ENCODE peak calls at places on chromosomes 5 and 9, in six cellular contexts. O is neural crest cell, T is right lobe of liver, A is lower lobe of right lung, U is HFFc6, P is transverse colon. S is an unnamed sample.

GRCh38 chr9:806285-807156 is 35.0 kb upstream of the DMRT1 start:
- DNase-seq in P (no peak), U (peak), O (peak), T (no peak), A (no peak), S (no peak)

GRCh38 chr9:97853844-97854695 is 1.0 kb downstream of the FOXE1 start:
- DNase-seq in U (peak), P (no peak), T (no peak), O (no peak), A (peak), S (peak)

GRCh38 chr5:143641549-143641955 is 170.4 kb upstream of the HMHB1 start:
- DNase-seq in A (no peak), U (no peak), P (no peak), O (no peak), T (no peak), S (no peak)

GRCh38 chr5:108258001-108258400 is 123.9 kb downstream of the FBXL17 start:
- DNase-seq in P (no peak), O (no peak), U (no peak), A (no peak), T (no peak), S (no peak)

GRCh38 chr9:28456886-28457285 is 883.6 kb upstream of the C9orf72 start:
- DNase-seq in P (no peak), A (no peak), O (no peak), T (no peak), U (no peak), S (no peak)

GRCh38 chr9:100011062-100011681 is 87.6 kb downstream of the ERP44 start:
- DNase-seq in O (peak), U (peak), T (no peak), A (no peak), P (no peak), S (no peak)

GRCh38 chr9:19148170-19148569 is 20.9 kb upstream of the PLIN2 start:
- DNase-seq in U (no peak), O (no peak), P (no peak), A (no peak), T (no peak), S (no peak)

GRCh38 chr5:95822408-95823240 is at the start of gene GLRX:
- DNase-seq in T (peak), A (peak), U (peak), O (peak), P (peak), S (peak)

GRCh38 chr5:177005619-177006264 is 837 bp downstream of the UIMC1 start:
- DNase-seq in T (peak), O (peak), P (peak), A (peak), U (peak), S (peak)
- TF ChIP-seq CTCF in T (peak), O (peak), P (peak), A (peak), U (peak), S (peak)

GRCh38 chr5:151223447-151224264 is at the start of gene CCDC69:
- DNase-seq in T (peak), O (peak), P (peak), A (peak), U (peak), S (peak)
- TF ChIP-seq CTCF in T (peak), O (peak), P (peak), A (peak), U (no peak), S (no peak)

DNA sequence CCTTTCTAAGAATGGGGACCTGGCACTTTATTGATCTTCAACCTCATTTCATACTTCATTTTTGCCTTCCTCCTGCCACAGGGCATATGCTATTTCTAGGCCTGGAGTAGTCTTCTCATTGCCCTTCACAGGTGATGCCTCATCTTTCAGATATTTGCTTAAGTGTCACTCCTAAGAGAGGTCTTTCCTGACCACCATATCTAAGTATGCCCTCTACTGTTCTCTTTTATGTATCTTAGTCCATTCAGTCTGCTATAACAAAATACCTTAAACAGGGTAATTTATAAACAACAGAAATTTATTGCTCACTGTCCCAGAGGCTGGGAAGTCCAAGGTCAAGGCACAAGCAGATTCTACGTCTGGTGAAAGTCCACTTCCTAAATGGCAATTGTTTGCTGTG is 99.1 kb downstream of the ADAMTS6 start:
- DNase-seq in U (no peak), A (no peak), O (no peak), P (no peak), T (no peak), S (no peak)
- TF ChIP-seq CTCF in U (peak), A (no peak), O (no peak), P (no peak), T (no peak), S (no peak)

GRCh38 chr9:82466616-82467251 is 478.2 kb downstream of the SPATA31D1 start:
- DNase-seq in O (peak), U (no peak), T (no peak), P (no peak), A (no peak), S (no peak)
- TF ChIP-seq CTCF in O (peak), U (peak), T (peak), P (no peak), A (peak), S (no peak)